ENCODE peak calls at places on chromosome 17, in six cellular contexts. One of them, this sample, is unnamed.

GRCh38 chr17:69677130-69677529 is 262.6 kb downstream of the MAP2K6 start:
- DNase-seq in uterus: no peak
- DNase-seq in body of pancreas: no peak
- DNase-seq in Caco-2: no peak
- DNase-seq in MM.1S: no peak
- DNase-seq in RWPE2: no peak
- DNase-seq in this sample: no peak

GRCh38 chr17:65809366-65809765 is 247.9 kb upstream of the AXIN2 start:
- DNase-seq in uterus: no peak
- DNase-seq in body of pancreas: no peak
- DNase-seq in Caco-2: no peak
- DNase-seq in MM.1S: no peak
- DNase-seq in RWPE2: no peak
- DNase-seq in this sample: no peak

GRCh38 chr17:2082003-2082862 is 27.3 kb downstream of the HIC1 start:
- DNase-seq in uterus: no peak
- DNase-seq in body of pancreas: no peak
- DNase-seq in Caco-2: no peak
- DNase-seq in MM.1S: no peak
- DNase-seq in RWPE2: no peak
- DNase-seq in this sample: no peak

GRCh38 chr17:61314368-61315078 is 85.1 kb upstream of the TBX2 start:
- DNase-seq in uterus: peak; percentile 72
- DNase-seq in body of pancreas: no peak
- DNase-seq in Caco-2: no peak
- DNase-seq in MM.1S: no peak
- DNase-seq in RWPE2: no peak
- DNase-seq in this sample: no peak

GRCh38 chr17:73455050-73455687 is 143.4 kb upstream of the CDC42EP4 start:
- DNase-seq in uterus: no peak
- DNase-seq in body of pancreas: no peak
- DNase-seq in Caco-2: no peak
- DNase-seq in MM.1S: no peak
- DNase-seq in RWPE2: no peak
- DNase-seq in this sample: no peak

GRCh38 chr17:29717817-29718216 is 95.1 kb upstream of the CORO6 start:
- DNase-seq in uterus: no peak
- DNase-seq in body of pancreas: no peak
- DNase-seq in Caco-2: no peak
- DNase-seq in MM.1S: no peak
- DNase-seq in RWPE2: no peak
- DNase-seq in this sample: no peak

GRCh38 chr17:76354747-76355310 is 1.1 kb upstream of the PRPSAP1 start:
- DNase-seq in uterus: no peak
- DNase-seq in body of pancreas: no peak
- DNase-seq in Caco-2: no peak
- DNase-seq in MM.1S: no peak
- DNase-seq in RWPE2: peak; percentile 29
- DNase-seq in this sample: no peak

GRCh38 chr17:40020146-40020545 is 4.9 kb downstream of the CSF3 start:
- DNase-seq in uterus: no peak
- DNase-seq in body of pancreas: no peak
- DNase-seq in Caco-2: no peak
- DNase-seq in MM.1S: no peak
- DNase-seq in RWPE2: no peak
- DNase-seq in this sample: no peak

GRCh38 chr17:7476474-7476873 is 3.0 kb downstream of the ZBTB4 start:
- DNase-seq in uterus: no peak
- DNase-seq in body of pancreas: no peak
- DNase-seq in Caco-2: no peak
- DNase-seq in MM.1S: no peak
- DNase-seq in RWPE2: no peak
- DNase-seq in this sample: no peak

GRCh38 chr17:80941743-80942211 is 49.9 kb upstream of the CHMP6 start:
- DNase-seq in uterus: peak; percentile 74
- DNase-seq in body of pancreas: no peak
- DNase-seq in Caco-2: no peak
- DNase-seq in MM.1S: no peak
- DNase-seq in RWPE2: peak; percentile 30
- DNase-seq in this sample: no peak

GRCh38 chr17:32206816-32207215 is 58.8 kb upstream of the RHBDL3 start:
- DNase-seq in uterus: no peak
- DNase-seq in body of pancreas: no peak
- DNase-seq in Caco-2: no peak
- DNase-seq in MM.1S: no peak
- DNase-seq in RWPE2: no peak
- DNase-seq in this sample: no peak

GRCh38 chr17:78779848-78780247 is 2.2 kb downstream of the CYTH1 start:
- DNase-seq in uterus: no peak
- DNase-seq in body of pancreas: no peak
- DNase-seq in Caco-2: no peak
- DNase-seq in MM.1S: peak; percentile 84
- DNase-seq in RWPE2: no peak
- DNase-seq in this sample: no peak

GRCh38 chr17:17990282-17990681 is 17.6 kb downstream of the DRC3 start:
- DNase-seq in uterus: no peak
- DNase-seq in body of pancreas: no peak
- DNase-seq in Caco-2: no peak
- DNase-seq in MM.1S: no peak
- DNase-seq in RWPE2: no peak
- DNase-seq in this sample: no peak

GRCh38 chr17:28046034-28046825 is 3.8 kb downstream of the NLK start:
- DNase-seq in uterus: no peak
- DNase-seq in body of pancreas: no peak
- DNase-seq in Caco-2: no peak
- DNase-seq in MM.1S: no peak
- DNase-seq in RWPE2: no peak
- DNase-seq in this sample: no peak
- TF ChIP-seq CTCF in uterus: no peak
- TF ChIP-seq CTCF in body of pancreas: no peak
- TF ChIP-seq CTCF in Caco-2: no peak
- TF ChIP-seq CTCF in MM.1S: no peak
- TF ChIP-seq CTCF in RWPE2: no peak
- TF ChIP-seq CTCF in this sample: no peak

DNA sequence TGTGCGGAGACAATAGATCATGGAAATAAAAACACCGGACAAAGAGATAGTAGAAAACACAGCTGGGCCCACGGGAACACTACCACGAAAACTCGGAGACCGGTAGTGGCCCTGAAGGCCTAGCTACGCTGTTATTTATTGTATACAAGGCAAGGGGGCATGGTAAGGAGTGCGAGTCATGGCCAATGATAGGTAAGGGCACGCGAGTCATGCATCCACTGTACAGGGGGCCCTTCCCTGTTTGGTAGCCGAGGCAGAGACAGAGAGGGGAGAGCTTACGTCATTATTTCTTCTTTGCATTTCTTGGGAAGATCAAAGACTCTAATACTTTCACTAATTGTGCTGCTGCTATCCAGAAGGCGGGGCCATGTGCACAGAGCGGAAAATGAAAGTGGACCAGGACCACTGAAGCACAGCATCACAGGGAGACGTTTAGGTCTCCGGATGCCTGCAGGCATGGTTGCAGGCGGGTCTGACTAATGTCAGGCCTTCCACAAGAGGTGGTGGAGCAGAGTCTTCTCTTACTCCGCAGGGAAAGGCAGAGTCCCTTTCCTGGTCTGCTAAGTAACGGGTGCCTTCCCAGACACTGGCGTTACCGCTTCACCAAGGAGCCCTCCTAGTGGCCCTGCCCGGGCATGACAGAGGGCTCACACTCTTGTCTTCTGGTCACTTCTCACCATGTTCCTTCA is 74.4 kb upstream of the ARL4D start:
- DNase-seq in uterus: no peak
- DNase-seq in body of pancreas: no peak
- DNase-seq in Caco-2: no peak
- DNase-seq in MM.1S: peak; percentile 29
- DNase-seq in RWPE2: no peak
- DNase-seq in this sample: no peak
- TF ChIP-seq CTCF in uterus: no peak
- TF ChIP-seq CTCF in body of pancreas: no peak
- TF ChIP-seq CTCF in Caco-2: no peak
- TF ChIP-seq CTCF in MM.1S: peak; percentile 38
- TF ChIP-seq CTCF in RWPE2: no peak
- TF ChIP-seq CTCF in this sample: peak; percentile 4

DNA sequence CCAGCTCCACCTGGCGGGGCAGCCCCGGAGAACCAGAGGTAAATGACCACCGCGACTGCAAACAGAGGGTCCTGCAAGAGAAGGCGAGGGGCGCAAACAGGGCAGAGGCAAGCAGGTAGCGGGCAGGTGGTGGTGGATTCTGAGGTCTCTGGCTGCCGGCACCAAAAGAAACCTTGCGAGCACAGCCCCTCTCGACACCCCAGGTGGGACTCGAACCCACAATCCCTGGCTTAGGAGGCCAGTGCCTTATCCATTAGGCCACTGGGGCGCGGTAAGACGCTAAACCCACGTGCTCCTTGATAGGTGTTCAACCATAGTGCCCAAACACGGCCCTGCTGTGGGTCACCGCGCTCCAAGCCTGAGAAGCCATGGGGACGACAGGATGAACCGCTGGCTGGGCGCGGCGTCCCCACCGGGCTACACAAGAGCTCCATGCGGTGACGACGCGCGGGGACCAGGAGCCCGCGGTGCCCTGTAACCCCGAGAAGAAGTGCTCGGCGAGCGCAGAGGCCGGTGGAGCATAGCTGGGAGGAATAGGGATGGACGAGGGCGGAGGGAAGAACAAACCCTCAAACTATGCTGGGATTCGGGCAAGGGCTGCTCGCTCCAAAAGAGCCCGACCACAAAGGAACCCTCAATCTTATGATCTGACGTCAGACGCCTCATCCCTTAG is 12.4 kb downstream of the ATP5PD start:
- DNase-seq in uterus: peak; percentile 91
- DNase-seq in body of pancreas: peak; percentile 90
- DNase-seq in Caco-2: peak; percentile 95
- DNase-seq in MM.1S: peak; percentile 89
- DNase-seq in RWPE2: peak; percentile 86
- DNase-seq in this sample: peak; percentile 85
- TF ChIP-seq CTCF in uterus: no peak
- TF ChIP-seq CTCF in body of pancreas: no peak
- TF ChIP-seq CTCF in Caco-2: peak; percentile 17
- TF ChIP-seq CTCF in MM.1S: peak; percentile 14
- TF ChIP-seq CTCF in RWPE2: peak; percentile 34
- TF ChIP-seq CTCF in this sample: peak; percentile 4

GRCh38 chr17:45782889-45783592 is 1.1 kb upstream of the CRHR1 start:
- DNase-seq in uterus: peak; percentile 42
- DNase-seq in body of pancreas: peak; percentile 15
- DNase-seq in Caco-2: no peak
- DNase-seq in MM.1S: no peak
- DNase-seq in RWPE2: no peak
- DNase-seq in this sample: peak; percentile 48
- TF ChIP-seq CTCF in uterus: peak; percentile 16
- TF ChIP-seq CTCF in body of pancreas: peak; percentile 19
- TF ChIP-seq CTCF in Caco-2: peak; percentile 48
- TF ChIP-seq CTCF in MM.1S: no peak
- TF ChIP-seq CTCF in RWPE2: peak; percentile 39
- TF ChIP-seq CTCF in this sample: no peak

GRCh38 chr17:16467886-16468285 is 24.1 kb downstream of the LRRC75A start:
- DNase-seq in uterus: no peak
- DNase-seq in body of pancreas: no peak
- DNase-seq in Caco-2: no peak
- DNase-seq in MM.1S: no peak
- DNase-seq in RWPE2: no peak
- DNase-seq in this sample: no peak

GRCh38 chr17:16468428-16468992 is 23.5 kb downstream of the LRRC75A start:
- DNase-seq in uterus: no peak
- DNase-seq in body of pancreas: no peak
- DNase-seq in Caco-2: no peak
- DNase-seq in MM.1S: no peak
- DNase-seq in RWPE2: no peak
- DNase-seq in this sample: no peak

GRCh38 chr17:16472539-16472938 is 19.5 kb downstream of the LRRC75A start:
- DNase-seq in uterus: no peak
- DNase-seq in body of pancreas: no peak
- DNase-seq in Caco-2: no peak
- DNase-seq in MM.1S: no peak
- DNase-seq in RWPE2: no peak
- DNase-seq in this sample: no peak

GRCh38 chr17:16473286-16474011 is 18.5 kb downstream of the LRRC75A start:
- DNase-seq in uterus: no peak
- DNase-seq in body of pancreas: no peak
- DNase-seq in Caco-2: no peak
- DNase-seq in MM.1S: no peak
- DNase-seq in RWPE2: no peak
- DNase-seq in this sample: no peak

GRCh38 chr17:16470302-16470701 is 21.7 kb downstream of the LRRC75A start:
- DNase-seq in uterus: no peak
- DNase-seq in body of pancreas: no peak
- DNase-seq in Caco-2: no peak
- DNase-seq in MM.1S: no peak
- DNase-seq in RWPE2: no peak
- DNase-seq in this sample: no peak
- TF ChIP-seq CTCF in uterus: no peak
- TF ChIP-seq CTCF in body of pancreas: no peak
- TF ChIP-seq CTCF in Caco-2: no peak
- TF ChIP-seq CTCF in MM.1S: no peak
- TF ChIP-seq CTCF in RWPE2: no peak
- TF ChIP-seq CTCF in this sample: no peak

GRCh38 chr17:74467221-74467951 is 952 bp downstream of the CD300A start:
- DNase-seq in uterus: no peak
- DNase-seq in body of pancreas: no peak
- DNase-seq in Caco-2: no peak
- DNase-seq in MM.1S: peak; percentile 61
- DNase-seq in RWPE2: no peak
- DNase-seq in this sample: peak; percentile 82

GRCh38 chr17:74465378-74466110 is 890 bp upstream of the CD300A start:
- DNase-seq in uterus: no peak
- DNase-seq in body of pancreas: no peak
- DNase-seq in Caco-2: no peak
- DNase-seq in MM.1S: no peak
- DNase-seq in RWPE2: no peak
- DNase-seq in this sample: no peak

GRCh38 chr17:74466785-74467158 is 338 bp downstream of the CD300A start:
- DNase-seq in uterus: no peak
- DNase-seq in body of pancreas: no peak
- DNase-seq in Caco-2: no peak
- DNase-seq in MM.1S: no peak
- DNase-seq in RWPE2: no peak
- DNase-seq in this sample: no peak

GRCh38 chr17:74464730-74465377 is 1.6 kb upstream of the CD300A start:
- DNase-seq in uterus: no peak
- DNase-seq in body of pancreas: no peak
- DNase-seq in Caco-2: no peak
- DNase-seq in MM.1S: no peak
- DNase-seq in RWPE2: no peak
- DNase-seq in this sample: no peak

DNA sequence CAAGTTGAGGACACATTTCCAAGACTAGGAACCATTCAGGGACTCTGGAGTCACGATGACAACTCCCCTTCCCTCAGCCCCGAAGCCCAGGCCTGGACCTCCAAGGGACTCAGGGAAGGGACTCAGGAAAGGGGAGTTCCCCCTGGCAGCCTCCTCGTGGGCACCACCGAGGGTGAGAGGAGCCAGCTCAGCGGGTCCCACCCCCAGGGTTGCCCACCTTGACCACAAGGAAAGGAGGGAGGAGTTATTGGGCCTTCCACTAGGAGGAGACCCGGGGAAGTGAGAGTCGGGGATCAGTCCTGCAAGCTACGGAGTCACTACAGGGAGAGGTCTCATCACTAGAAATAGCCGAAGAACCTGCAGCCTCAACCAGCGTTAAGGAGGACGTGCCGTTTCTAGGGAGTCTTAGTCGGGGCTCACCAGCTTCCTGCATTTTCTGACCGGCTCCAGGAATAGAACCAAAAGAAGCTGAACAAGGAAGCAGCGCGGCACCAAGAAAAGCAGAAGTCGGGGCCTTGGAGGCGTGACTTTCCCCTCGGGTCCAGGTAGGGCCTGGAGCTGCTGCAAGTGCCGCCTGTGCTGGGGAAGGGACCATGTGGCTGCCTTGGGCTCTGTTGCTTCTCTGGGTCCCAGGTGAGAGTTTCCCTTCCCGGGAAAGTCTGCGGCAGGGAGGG is at the start of gene CD300A:
- DNase-seq in uterus: no peak
- DNase-seq in body of pancreas: no peak
- DNase-seq in Caco-2: no peak
- DNase-seq in MM.1S: no peak
- DNase-seq in RWPE2: no peak
- DNase-seq in this sample: no peak
- TF ChIP-seq CTCF in uterus: no peak
- TF ChIP-seq CTCF in body of pancreas: no peak
- TF ChIP-seq CTCF in Caco-2: no peak
- TF ChIP-seq CTCF in MM.1S: no peak
- TF ChIP-seq CTCF in RWPE2: no peak
- TF ChIP-seq CTCF in this sample: no peak

This sample was measured in GM10248.